ENCODE peak calls at places on chromosomes 12 and 14, in six cellular contexts. One of them, this sample, is unnamed.

GRCh38 chr14:42004321-42004720 is 397.6 kb downstream of the LRFN5 start:
- DNase-seq in mammary epithelial cell: no peak
- DNase-seq in GM23338: no peak
- DNase-seq in astrocyte: no peak
- DNase-seq in fibroblast of lung: no peak
- DNase-seq in neural progenitor cell: peak
- DNase-seq in this sample: no peak

GRCh38 chr14:98233656-98234055 is 1038.3 kb downstream of the BCL11B start:
- DNase-seq in fibroblast of lung: no peak
- DNase-seq in GM23338: peak
- DNase-seq in mammary epithelial cell: peak
- DNase-seq in astrocyte: no peak
- DNase-seq in neural progenitor cell: peak
- DNase-seq in this sample: no peak

GRCh38 chr12:131827961-131828534 is at the start of gene MMP17:
- DNase-seq in neural progenitor cell: peak
- DNase-seq in mammary epithelial cell: peak
- DNase-seq in GM23338: peak
- DNase-seq in astrocyte: peak
- DNase-seq in fibroblast of lung: peak
- DNase-seq in this sample: no peak

GRCh38 chr14:104892517-104893434 is 27.7 kb downstream of the CEP170B start:
- DNase-seq in neural progenitor cell: no peak
- DNase-seq in GM23338: no peak
- DNase-seq in fibroblast of lung: no peak
- DNase-seq in astrocyte: no peak
- DNase-seq in mammary epithelial cell: no peak
- DNase-seq in this sample: no peak

GRCh38 chr12:97752129-97752528 is 289.5 kb downstream of the RMST start:
- DNase-seq in neural progenitor cell: no peak
- DNase-seq in astrocyte: peak
- DNase-seq in GM23338: no peak
- DNase-seq in fibroblast of lung: peak
- DNase-seq in mammary epithelial cell: peak
- DNase-seq in this sample: no peak

GRCh38 chr12:117356048-117356447 is 5.4 kb downstream of the NOS1 start:
- DNase-seq in fibroblast of lung: no peak
- DNase-seq in astrocyte: no peak
- DNase-seq in mammary epithelial cell: no peak
- DNase-seq in GM23338: no peak
- DNase-seq in neural progenitor cell: no peak
- DNase-seq in this sample: no peak

GRCh38 chr14:54866588-54866987 is 36.0 kb downstream of the GCH1 start:
- DNase-seq in GM23338: no peak
- DNase-seq in astrocyte: no peak
- DNase-seq in fibroblast of lung: no peak
- DNase-seq in mammary epithelial cell: no peak
- DNase-seq in neural progenitor cell: no peak
- DNase-seq in this sample: no peak

GRCh38 chr12:76266797-76267196 is 81.4 kb downstream of the BBS10 start:
- DNase-seq in astrocyte: peak
- DNase-seq in neural progenitor cell: no peak
- DNase-seq in mammary epithelial cell: peak
- DNase-seq in GM23338: no peak
- DNase-seq in fibroblast of lung: peak
- DNase-seq in this sample: peak

GRCh38 chr12:80216890-80217559 is 117.7 kb downstream of the OTOGL start:
- DNase-seq in mammary epithelial cell: no peak
- DNase-seq in neural progenitor cell: peak
- DNase-seq in fibroblast of lung: peak
- DNase-seq in GM23338: peak
- DNase-seq in astrocyte: peak
- DNase-seq in this sample: no peak

GRCh38 chr14:105927094-105927475 is 400.7 kb downstream of the TMEM121 start:
- DNase-seq in mammary epithelial cell: no peak
- DNase-seq in fibroblast of lung: no peak
- DNase-seq in astrocyte: no peak
- DNase-seq in neural progenitor cell: no peak
- DNase-seq in GM23338: no peak
- DNase-seq in this sample: no peak

GRCh38 chr14:34699873-34700621 is 14.3 kb downstream of the CFL2 start:
- DNase-seq in mammary epithelial cell: peak
- DNase-seq in neural progenitor cell: no peak
- DNase-seq in astrocyte: peak
- DNase-seq in GM23338: no peak
- DNase-seq in fibroblast of lung: peak
- DNase-seq in this sample: peak

GRCh38 chr14:21049263-21049662 is 7.1 kb downstream of the RNASE7 start:
- DNase-seq in GM23338: no peak
- DNase-seq in fibroblast of lung: peak
- DNase-seq in mammary epithelial cell: peak
- DNase-seq in neural progenitor cell: no peak
- DNase-seq in astrocyte: peak
- DNase-seq in this sample: no peak

GRCh38 chr12:47993491-47993890 is 10.8 kb downstream of the COL2A1 start:
- DNase-seq in neural progenitor cell: no peak
- DNase-seq in GM23338: no peak
- DNase-seq in mammary epithelial cell: no peak
- DNase-seq in fibroblast of lung: no peak
- DNase-seq in astrocyte: no peak
- DNase-seq in this sample: no peak

GRCh38 chr14:80906336-80906735 is 35.2 kb downstream of the CEP128 start:
- DNase-seq in mammary epithelial cell: no peak
- DNase-seq in astrocyte: no peak
- DNase-seq in GM23338: no peak
- DNase-seq in neural progenitor cell: no peak
- DNase-seq in fibroblast of lung: no peak
- DNase-seq in this sample: no peak

GRCh38 chr12:83157604-83158003 is 470.9 kb downstream of the TMTC2 start:
- DNase-seq in GM23338: no peak
- DNase-seq in fibroblast of lung: no peak
- DNase-seq in neural progenitor cell: no peak
- DNase-seq in astrocyte: no peak
- DNase-seq in mammary epithelial cell: no peak
- DNase-seq in this sample: no peak

GRCh38 chr12:22284871-22285270 is 49.6 kb downstream of the ST8SIA1 start:
- DNase-seq in fibroblast of lung: peak
- DNase-seq in neural progenitor cell: no peak
- DNase-seq in astrocyte: peak
- DNase-seq in GM23338: no peak
- DNase-seq in mammary epithelial cell: no peak
- DNase-seq in this sample: no peak

GRCh38 chr12:123293178-123293760 is 21.6 kb upstream of the CDK2AP1 start:
- DNase-seq in mammary epithelial cell: no peak
- DNase-seq in fibroblast of lung: no peak
- DNase-seq in astrocyte: no peak
- DNase-seq in GM23338: no peak
- DNase-seq in neural progenitor cell: no peak
- DNase-seq in this sample: no peak

GRCh38 chr14:72643317-72643801 is 250.5 kb downstream of the DPF3 start:
- DNase-seq in GM23338: no peak
- DNase-seq in astrocyte: peak
- DNase-seq in fibroblast of lung: peak
- DNase-seq in neural progenitor cell: no peak
- DNase-seq in mammary epithelial cell: peak
- DNase-seq in this sample: peak

GRCh38 chr14:58060077-58060476 is 91.9 kb downstream of the ARMH4 start:
- DNase-seq in neural progenitor cell: no peak
- DNase-seq in fibroblast of lung: peak
- DNase-seq in astrocyte: peak
- DNase-seq in GM23338: no peak
- DNase-seq in mammary epithelial cell: peak
- DNase-seq in this sample: no peak

GRCh38 chr12:23729354-23729753 is 220.1 kb downstream of the SOX5 start:
- DNase-seq in neural progenitor cell: no peak
- DNase-seq in astrocyte: peak
- DNase-seq in mammary epithelial cell: peak
- DNase-seq in GM23338: no peak
- DNase-seq in fibroblast of lung: peak
- DNase-seq in this sample: no peak

GRCh38 chr14:67241416-67242362 is at the start of gene PALS1:
- DNase-seq in fibroblast of lung: peak
- DNase-seq in neural progenitor cell: no peak
- DNase-seq in mammary epithelial cell: peak
- DNase-seq in astrocyte: peak
- DNase-seq in GM23338: peak
- DNase-seq in this sample: no peak

GRCh38 chr14:90288646-90289355 is 32.4 kb downstream of the PSMC1 start:
- DNase-seq in neural progenitor cell: no peak
- DNase-seq in mammary epithelial cell: no peak
- DNase-seq in GM23338: no peak
- DNase-seq in astrocyte: no peak
- DNase-seq in fibroblast of lung: no peak
- DNase-seq in this sample: no peak

GRCh38 chr14:78154827-78155226 is 15.3 kb upstream of the NRXN3 start:
- DNase-seq in fibroblast of lung: peak
- DNase-seq in astrocyte: no peak
- DNase-seq in mammary epithelial cell: no peak
- DNase-seq in GM23338: peak
- DNase-seq in neural progenitor cell: peak
- DNase-seq in this sample: no peak

GRCh38 chr12:585062-586061 is 77.9 kb downstream of the NINJ2 start:
- DNase-seq in astrocyte: no peak
- DNase-seq in GM23338: no peak
- DNase-seq in neural progenitor cell: no peak
- DNase-seq in fibroblast of lung: no peak
- DNase-seq in mammary epithelial cell: no peak
- DNase-seq in this sample: no peak

GRCh38 chr14:76811561-76811960 is 1.1 kb downstream of the ANGEL1 start:
- DNase-seq in fibroblast of lung: peak
- DNase-seq in neural progenitor cell: peak
- DNase-seq in GM23338: no peak
- DNase-seq in astrocyte: peak
- DNase-seq in mammary epithelial cell: peak
- DNase-seq in this sample: no peak

GRCh38 chr14:34258318-34258717 is 203.7 kb downstream of the SPTSSA start:
- DNase-seq in mammary epithelial cell: peak
- DNase-seq in neural progenitor cell: no peak
- DNase-seq in GM23338: no peak
- DNase-seq in fibroblast of lung: peak
- DNase-seq in astrocyte: peak
- DNase-seq in this sample: no peak

GRCh38 chr12:56385873-56386272 is 23.2 kb upstream of the APOF start:
- DNase-seq in neural progenitor cell: no peak
- DNase-seq in GM23338: no peak
- DNase-seq in astrocyte: no peak
- DNase-seq in mammary epithelial cell: peak
- DNase-seq in fibroblast of lung: no peak
- DNase-seq in this sample: no peak

GRCh38 chr14:47675489-47676300 is at the start of gene MDGA2:
- DNase-seq in mammary epithelial cell: peak
- DNase-seq in astrocyte: peak
- DNase-seq in fibroblast of lung: peak
- DNase-seq in neural progenitor cell: peak
- DNase-seq in GM23338: peak
- DNase-seq in this sample: no peak
- TF ChIP-seq EZH2 in mammary epithelial cell: no peak
- TF ChIP-seq EZH2 in astrocyte: peak
- TF ChIP-seq EZH2 in fibroblast of lung: no peak
- TF ChIP-seq EZH2 in neural progenitor cell: no peak
- TF ChIP-seq EZH2 in GM23338: peak
- TF ChIP-seq EZH2 in this sample: peak

GRCh38 chr12:29783773-29784666 is at the start of gene TMTC1:
- DNase-seq in astrocyte: peak
- DNase-seq in mammary epithelial cell: peak
- DNase-seq in GM23338: peak
- DNase-seq in fibroblast of lung: peak
- DNase-seq in neural progenitor cell: peak
- DNase-seq in this sample: no peak
- TF ChIP-seq EZH2 in astrocyte: peak
- TF ChIP-seq EZH2 in mammary epithelial cell: no peak
- TF ChIP-seq EZH2 in GM23338: no peak
- TF ChIP-seq EZH2 in fibroblast of lung: no peak
- TF ChIP-seq EZH2 in neural progenitor cell: peak
- TF ChIP-seq EZH2 in this sample: peak

GRCh38 chr12:2779281-2779680 is 15.5 kb upstream of the FKBP4 start:
- DNase-seq in mammary epithelial cell: no peak
- DNase-seq in neural progenitor cell: peak
- DNase-seq in astrocyte: no peak
- DNase-seq in fibroblast of lung: no peak
- DNase-seq in GM23338: peak
- DNase-seq in this sample: no peak

GRCh38 chr12:2785017-2785416 is 9.8 kb upstream of the FKBP4 start:
- DNase-seq in astrocyte: no peak
- DNase-seq in mammary epithelial cell: no peak
- DNase-seq in neural progenitor cell: no peak
- DNase-seq in GM23338: no peak
- DNase-seq in fibroblast of lung: no peak
- DNase-seq in this sample: no peak

DNA sequence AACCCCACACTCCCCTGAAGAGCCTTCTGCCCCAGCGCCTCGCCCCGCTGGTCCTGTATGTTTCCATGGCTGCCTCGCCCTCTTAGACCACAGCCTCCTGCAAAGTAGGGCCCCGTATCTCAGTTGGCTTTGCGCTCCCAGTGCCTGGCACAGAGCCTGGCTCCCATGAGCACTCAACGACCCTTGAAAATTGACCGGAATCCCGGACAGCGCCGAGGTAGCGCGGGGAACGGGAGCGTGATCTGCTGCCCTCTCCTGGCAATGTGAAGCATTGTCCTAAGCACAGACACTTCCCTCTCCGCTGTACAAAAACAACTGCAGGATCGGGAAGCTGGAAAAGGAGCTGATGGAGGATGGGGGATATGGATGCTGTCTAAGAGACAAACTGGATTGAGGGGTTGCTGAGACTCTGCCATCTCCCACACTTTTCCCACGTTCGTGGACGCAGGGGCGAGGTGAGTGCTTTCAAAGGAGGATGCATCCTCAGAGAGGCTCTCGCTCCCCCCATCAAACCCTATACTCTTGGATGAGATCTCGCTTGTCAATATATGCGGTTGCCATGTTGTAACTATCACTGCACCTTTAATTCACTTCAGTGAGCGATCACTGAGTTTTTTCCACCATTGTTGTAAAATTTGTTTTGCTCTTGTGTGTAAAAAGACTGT is 10.7 kb upstream of the FKBP4 start:
- DNase-seq in GM23338: peak
- DNase-seq in astrocyte: no peak
- DNase-seq in neural progenitor cell: peak
- DNase-seq in fibroblast of lung: peak
- DNase-seq in mammary epithelial cell: peak
- DNase-seq in this sample: no peak
- TF ChIP-seq EZH2 in GM23338: no peak
- TF ChIP-seq EZH2 in astrocyte: no peak
- TF ChIP-seq EZH2 in neural progenitor cell: no peak
- TF ChIP-seq EZH2 in fibroblast of lung: no peak
- TF ChIP-seq EZH2 in mammary epithelial cell: no peak
- TF ChIP-seq EZH2 in this sample: no peak

DNA sequence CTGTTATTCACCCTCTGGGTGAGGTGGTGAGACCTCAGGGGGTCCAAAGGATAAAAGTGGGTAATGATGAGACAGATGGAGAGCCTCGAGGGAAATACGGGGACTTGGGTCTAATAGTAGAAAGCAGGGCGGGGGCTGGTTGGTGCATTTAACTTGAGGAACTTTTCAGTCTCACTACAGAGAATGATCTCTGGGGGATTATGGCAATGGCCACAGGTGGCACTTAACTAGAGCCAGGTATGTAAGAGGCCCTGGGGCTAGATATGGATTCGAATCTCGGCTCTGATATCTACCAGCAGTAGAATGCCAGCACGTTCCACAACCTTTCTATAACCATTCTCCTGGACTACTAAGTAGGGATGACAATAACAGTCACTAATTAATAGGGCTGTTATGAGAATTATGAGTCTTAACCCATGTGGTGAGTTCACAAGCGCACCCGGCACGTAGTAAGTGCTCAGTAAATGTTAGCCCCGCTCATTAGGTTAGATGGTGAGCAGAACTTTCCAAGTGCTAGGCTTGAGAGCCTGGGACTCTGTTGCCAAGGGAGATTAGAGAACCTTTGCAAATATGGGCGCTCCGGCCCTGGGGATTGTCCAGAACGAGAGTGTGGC is 893 bp upstream of the PLXNC1 start:
- DNase-seq in neural progenitor cell: no peak
- DNase-seq in fibroblast of lung: no peak
- DNase-seq in GM23338: no peak
- DNase-seq in mammary epithelial cell: no peak
- DNase-seq in astrocyte: no peak
- DNase-seq in this sample: no peak
- TF ChIP-seq EZH2 in neural progenitor cell: no peak
- TF ChIP-seq EZH2 in fibroblast of lung: peak
- TF ChIP-seq EZH2 in GM23338: no peak
- TF ChIP-seq EZH2 in mammary epithelial cell: no peak
- TF ChIP-seq EZH2 in astrocyte: peak
- TF ChIP-seq EZH2 in this sample: peak